ENCODE peak calls at places on chromosomes 12 and 14, in four cellular contexts. B, G, F and M are unnamed samples.

GRCh38 chr14:68210729-68211299 is 391.2 kb downstream of the RAD51B start:
- DNase-seq in B (peak; percentile 87), G (no peak), F (no peak), M (peak; percentile 36)

GRCh38 chr14:68941820-68942219 is 37.3 kb downstream of the ACTN1 start:
- DNase-seq in B (peak; percentile 98), G (peak; percentile 59), F (no peak), M (peak; percentile 88)

GRCh38 chr14:52350445-52350844 is 36.3 kb downstream of the PTGER2 start:
- DNase-seq in B (no peak), G (no peak), F (no peak), M (no peak)

GRCh38 chr12:131825146-131825892 is 2.9 kb upstream of the MMP17 start:
- DNase-seq in B (no peak), G (peak; percentile 53), F (no peak), M (no peak)

GRCh38 chr12:132560831-132561783 is 49.3 kb downstream of the LRCOL1 start:
- DNase-seq in B (peak; percentile 72), G (peak; percentile 80), F (peak; percentile 50), M (peak; percentile 80)

GRCh38 chr12:75289678-75290200 is 40.4 kb downstream of the CAPS2 start:
- DNase-seq in B (no peak), G (no peak), F (no peak), M (peak; percentile 24)

GRCh38 chr12:50088577-50089335 is 3.6 kb downstream of the SMARCD1 start:
- DNase-seq in B (peak; percentile 77), G (peak; percentile 58), F (no peak), M (peak; percentile 47)

GRCh38 chr12:67358686-67359374 is 89.7 kb downstream of the CAND1 start:
- DNase-seq in B (peak; percentile 80), G (no peak), F (no peak), M (no peak)

GRCh38 chr14:68216072-68216471 is 396.5 kb downstream of the RAD51B start:
- DNase-seq in B (no peak), G (no peak), F (no peak), M (no peak)

GRCh38 chr14:64363265-64363840 is 24.8 kb upstream of the MTHFD1 start:
- DNase-seq in B (no peak), G (no peak), F (no peak), M (no peak)

GRCh38 chr12:102300824-102301461 is 103.3 kb upstream of the PMCH start:
- DNase-seq in B (peak; percentile 45), G (peak; percentile 18), F (no peak), M (no peak)

GRCh38 chr12:109880049-109880931 is at the start of gene GLTP:
- DNase-seq in B (peak; percentile 69), G (peak; percentile 92), F (peak; percentile 84), M (peak; percentile 94)

GRCh38 chr14:69633238-69633637 is 21.8 kb downstream of the SUSD6 start:
- DNase-seq in B (no peak), G (no peak), F (no peak), M (no peak)

GRCh38 chr14:60862283-60862682 is 118.6 kb downstream of the TRMT5 start:
- DNase-seq in B (peak; percentile 84), G (peak; percentile 60), F (peak; percentile 58), M (no peak)

GRCh38 chr12:54217774-54218221 is 29.0 kb upstream of the SMUG1 start:
- DNase-seq in B (no peak), G (no peak), F (no peak), M (no peak)

GRCh38 chr12:113569841-113570240 is 98.2 kb upstream of the LHX5 start:
- DNase-seq in B (no peak), G (no peak), F (no peak), M (no peak)

GRCh38 chr14:77547512-77547911 is 48.9 kb upstream of the ISM2 start:
- DNase-seq in B (no peak), G (no peak), F (no peak), M (no peak)
- TF ChIP-seq CTCF in B (peak; percentile 58), G (no peak), F (no peak), M (no peak)

GRCh38 chr12:77064891-77065360 is 443 bp downstream of the E2F7 start:
- DNase-seq in B (no peak), G (no peak), F (no peak), M (peak; percentile 52)
- H3K27ac ChIP-seq in B (no peak overlapping the region), G (no peak overlapping the region), F (no peak overlapping the region), M (peak overlapping the region; percentile 94)

GRCh38 chr12:98671459-98671858 is 26.4 kb downstream of the APAF1 start:
- DNase-seq in B (no peak), G (peak; percentile 40), F (no peak), M (no peak)

DNA sequence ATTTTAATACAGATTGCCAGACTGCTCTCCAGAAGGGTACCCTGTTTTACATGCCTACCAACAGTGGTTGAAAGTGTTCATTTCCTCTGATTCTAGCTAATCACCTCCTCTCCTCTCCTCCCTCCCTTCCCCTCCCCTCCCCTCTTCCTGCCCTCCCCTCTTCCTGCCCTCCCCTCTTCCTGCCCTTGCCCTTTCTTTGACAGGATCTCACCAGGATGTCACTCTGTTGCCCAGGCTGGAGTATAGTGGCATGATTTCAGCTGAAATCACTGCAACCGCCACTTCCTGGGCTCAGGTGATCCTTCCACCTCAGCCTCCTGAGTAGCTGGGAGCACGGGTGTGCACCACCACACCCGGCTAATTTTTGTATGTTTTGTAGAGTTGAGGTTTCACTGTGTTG is 24.7 kb downstream of the APAF1 start:
- DNase-seq in B (no peak), G (no peak), F (no peak), M (no peak)
- TF ChIP-seq CTCF in B (no peak), G (no peak), F (no peak), M (no peak)

DNA sequence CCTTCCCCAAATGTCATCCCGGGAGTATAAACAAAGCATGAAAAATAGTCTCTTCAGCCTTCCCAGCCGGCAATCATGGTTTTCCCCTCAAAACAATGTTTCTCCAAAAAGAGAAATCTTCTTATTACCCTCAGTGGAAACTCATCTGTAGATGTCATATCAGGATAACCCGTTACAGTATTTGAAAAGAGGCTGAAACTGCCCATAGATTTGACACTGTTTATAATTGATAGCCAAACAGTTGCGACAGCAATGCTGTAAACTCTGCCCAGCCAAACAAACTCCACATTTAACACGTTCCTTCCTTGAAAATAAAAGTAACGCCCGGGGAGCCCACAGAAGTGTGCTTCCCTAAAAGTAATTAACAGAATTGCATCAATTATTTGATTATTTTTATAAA is 201.3 kb upstream of the FOXN3 start:
- DNase-seq in B (no peak), G (no peak), F (no peak), M (no peak)
- H3K27ac ChIP-seq in B (no peak overlapping the region), G (peak overlapping the region; percentile 61), F (peak overlapping the region; percentile 82), M (no peak overlapping the region)

GRCh38 chr14:102498005-102498677 is 11.4 kb downstream of the ANKRD9 start:
- DNase-seq in B (no peak), G (no peak), F (no peak), M (no peak)
- TF ChIP-seq CTCF in B (peak; percentile 65), G (no peak), F (no peak), M (no peak)

GRCh38 chr12:121775501-121775900 is 18.0 kb downstream of the RHOF start:
- DNase-seq in B (no peak), G (no peak), F (no peak), M (no peak)
- H3K27ac ChIP-seq in B (peak overlapping the region; percentile 61), G (no peak overlapping the region), F (no peak overlapping the region), M (peak overlapping the region; percentile 23)

GRCh38 chr12:128690641-128691040 is 133.1 kb downstream of the SLC15A4 start:
- DNase-seq in B (no peak), G (no peak), F (no peak), M (no peak)
- TF ChIP-seq CTCF in B (no peak), G (no peak), F (no peak), M (no peak)

DNA sequence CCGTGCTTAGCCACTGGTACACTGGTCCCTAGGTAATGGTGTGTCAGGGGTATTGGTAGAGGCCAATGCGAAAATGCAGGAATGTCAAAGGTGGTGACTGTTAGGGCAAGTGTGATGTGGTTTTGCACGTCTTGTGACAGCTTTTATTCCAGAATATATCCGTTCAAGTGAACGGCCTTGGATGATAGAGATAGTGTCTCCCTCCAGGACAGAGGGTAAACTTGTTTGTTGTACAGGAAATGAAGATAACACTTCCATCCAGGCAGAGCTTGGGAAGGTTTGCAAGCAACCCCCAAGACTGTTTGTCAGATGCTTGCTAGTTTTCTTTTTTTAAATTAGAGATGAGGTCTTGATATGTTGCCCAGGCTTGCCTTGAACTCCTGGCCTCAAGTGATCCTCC is 84.2 kb downstream of the DNAH10 start:
- DNase-seq in B (no peak), G (no peak), F (no peak), M (no peak)
- H3K27ac ChIP-seq in B (no peak overlapping the region), G (no peak overlapping the region), F (no peak overlapping the region), M (no peak overlapping the region)